ENCODE peak calls at places on chromosome 7, in six cellular contexts. E, S, T, O, Y and C are unnamed samples.

GRCh38 chr7:157253850-157254249 is 83.0 kb upstream of the DNAJB6 start:
- DNase-seq in S (no peak), E (no peak), T (no peak), O (no peak), Y (no peak), C (no peak)

GRCh38 chr7:131045526-131045925 is 282.1 kb upstream of the MKLN1 start:
- DNase-seq in T (no peak), O (no peak), Y (no peak), S (no peak), E (no peak), C (no peak)

GRCh38 chr7:131327049-131327625 is 539 bp upstream of the MKLN1 start:
- DNase-seq in S (no peak), O (no peak), T (no peak), Y (no peak), E (peak), C (no peak)

GRCh38 chr7:4066206-4066605 is 615.9 kb upstream of the FOXK1 start:
- DNase-seq in T (no peak), Y (no peak), E (no peak), S (no peak), O (no peak), C (no peak)

GRCh38 chr7:158080899-158081445 is 506.7 kb downstream of the PTPRN2 start:
- DNase-seq in Y (no peak), S (no peak), E (no peak), T (no peak), O (no peak), C (no peak)

GRCh38 chr7:7581531-7582179 is 15.0 kb downstream of the MIOS start:
- DNase-seq in Y (peak), T (no peak), E (no peak), O (no peak), S (no peak), C (no peak)

GRCh38 chr7:18777314-18777713 is 281.8 kb downstream of the HDAC9 start:
- DNase-seq in O (no peak), T (no peak), E (no peak), S (no peak), Y (no peak), C (no peak)

GRCh38 chr7:74141705-74142104 is 32.5 kb upstream of the EIF4H start:
- DNase-seq in E (no peak), Y (peak), S (no peak), O (no peak), T (no peak), C (no peak)

GRCh38 chr7:69934475-69934903 is 336.2 kb downstream of the AUTS2 start:
- DNase-seq in O (no peak), T (no peak), E (no peak), S (no peak), Y (no peak), C (no peak)

GRCh38 chr7:108156897-108157605 is 26.9 kb upstream of the LAMB4 start:
- DNase-seq in E (no peak), S (no peak), O (no peak), Y (no peak), T (no peak), C (no peak)

GRCh38 chr7:122719010-122719578 is 16.4 kb upstream of the RNF148 start:
- DNase-seq in O (no peak), E (no peak), Y (no peak), S (no peak), T (no peak), C (no peak)

GRCh38 chr7:106717997-106718871 is 57.3 kb upstream of the CCDC71L start:
- DNase-seq in S (peak), O (peak), Y (peak), E (peak), T (peak), C (peak)

GRCh38 chr7:145957160-145957890 is 159.3 kb upstream of the CNTNAP2 start:
- DNase-seq in T (no peak), S (no peak), Y (no peak), O (no peak), E (no peak), C (no peak)

GRCh38 chr7:102197161-102197560 is 89.5 kb upstream of the SH2B2 start:
- DNase-seq in S (no peak), O (no peak), Y (no peak), T (no peak), E (no peak), C (no peak)

GRCh38 chr7:87785368-87785995 is 90.7 kb downstream of the SLC25A40 start:
- DNase-seq in E (no peak), T (no peak), S (no peak), O (no peak), Y (no peak), C (no peak)

GRCh38 chr7:87779806-87780205 is 96.4 kb downstream of the SLC25A40 start:
- DNase-seq in Y (no peak), T (no peak), S (no peak), E (no peak), O (no peak), C (no peak)

DNA sequence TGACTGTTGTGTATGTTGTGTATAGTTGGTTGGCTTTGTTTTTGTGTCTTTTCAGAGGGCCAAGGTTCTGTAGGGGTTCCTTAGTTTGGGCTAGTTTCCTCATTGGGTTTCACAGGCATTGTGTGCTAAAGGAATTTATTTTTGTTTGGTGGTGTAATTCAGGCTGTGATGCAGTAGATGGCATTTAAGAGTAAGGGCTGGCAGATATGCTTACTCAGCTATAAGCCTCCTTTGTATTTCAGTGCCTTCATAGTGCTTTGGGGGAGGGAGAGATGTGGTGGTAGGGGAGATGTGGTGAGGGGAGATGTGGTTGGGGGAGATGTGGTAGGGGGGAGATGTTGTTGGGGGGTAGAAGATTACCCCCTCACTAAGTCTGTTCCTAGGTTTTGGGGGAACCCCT is 91.7 kb downstream of the SLC25A40 start:
- DNase-seq in O (no peak), T (no peak), E (no peak), Y (no peak), S (no peak), C (no peak)
- TF ChIP-seq CTCF in O (no peak), T (no peak), E (no peak), Y (peak), S (no peak), C (no peak)

GRCh38 chr7:123916240-123916724 is 8.8 kb upstream of the SPAM1 start:
- DNase-seq in E (no peak), S (no peak), Y (peak), O (no peak), T (no peak), C (no peak)
- TF ChIP-seq CTCF in E (no peak), S (peak), Y (peak), O (no peak), T (no peak), C (peak)

GRCh38 chr7:153564391-153564790 is 487.8 kb upstream of the DPP6 start:
- DNase-seq in E (no peak), Y (no peak), O (no peak), S (no peak), T (no peak), C (no peak)
- TF ChIP-seq CTCF in E (no peak), Y (no peak), O (no peak), S (no peak), T (no peak), C (no peak)

GRCh38 chr7:52269669-52270068 is 765.8 kb upstream of the POM121L12 start:
- DNase-seq in S (no peak), O (no peak), T (no peak), E (no peak), Y (no peak), C (no peak)

GRCh38 chr7:52271663-52272062 is 763.8 kb upstream of the POM121L12 start:
- DNase-seq in S (no peak), E (no peak), O (no peak), T (no peak), Y (no peak), C (no peak)

GRCh38 chr7:52270301-52270700 is 765.1 kb upstream of the POM121L12 start:
- DNase-seq in O (no peak), T (no peak), E (no peak), Y (no peak), S (no peak), C (no peak)

DNA sequence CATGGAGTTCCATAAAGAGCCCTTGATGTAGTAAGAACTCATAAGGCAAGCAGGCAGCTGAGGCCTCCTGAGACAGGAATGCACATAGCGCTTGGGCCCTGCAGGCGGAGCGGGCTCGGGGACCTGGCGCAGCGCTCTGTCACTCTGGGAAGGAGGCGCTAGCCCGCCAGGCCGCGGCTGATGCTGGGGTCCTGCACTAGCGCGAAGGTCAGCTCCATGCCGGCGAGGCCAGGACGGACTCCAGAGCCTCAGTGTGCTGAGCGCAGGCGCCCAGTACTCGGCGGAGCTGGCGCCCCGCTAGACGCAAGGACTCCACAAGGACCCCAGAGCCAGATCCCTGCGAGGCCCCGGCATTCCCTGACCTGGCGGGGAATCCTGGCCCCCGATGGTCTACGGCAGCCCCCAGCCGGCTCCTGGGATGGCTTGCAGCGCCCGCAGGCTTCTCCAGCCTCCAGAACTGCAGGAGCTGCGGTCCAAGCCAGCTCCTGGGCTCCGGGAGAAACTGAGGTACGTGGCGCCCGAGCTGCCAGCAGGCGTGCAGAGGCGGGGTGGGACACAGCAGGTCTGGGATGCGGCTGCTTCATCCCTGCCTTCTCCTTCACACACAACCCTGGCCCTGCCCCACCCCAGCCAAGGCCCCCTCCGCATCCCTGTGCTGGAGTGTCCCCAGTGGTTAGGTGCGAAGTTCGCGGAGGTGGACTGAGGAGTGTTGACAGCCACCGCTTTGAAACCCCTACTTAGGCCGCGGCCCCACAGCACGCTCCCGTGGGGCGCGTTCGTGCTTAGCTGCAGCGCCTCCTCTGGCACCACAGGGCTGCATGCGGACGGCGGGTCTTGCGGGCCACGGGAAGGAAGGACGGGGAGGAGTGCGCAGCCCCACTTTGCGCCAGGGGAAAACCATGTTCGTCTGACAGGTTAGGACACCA is 761.5 kb upstream of the POM121L12 start:
- DNase-seq in O (no peak), S (no peak), E (no peak), T (no peak), Y (no peak), C (no peak)
- TF ChIP-seq CTCF in O (no peak), S (no peak), E (no peak), T (no peak), Y (no peak), C (no peak)